ENCODE peak calls at places on chromosomes 6 and 20, in nine cellular contexts. W is mucosa of gallbladder, A is HT1080, T is T-cell, E is lung microvascular endothelial cell, S is BJ, B is HTR-8/SVneo, Z is astrocyte, C is T-helper 9 cell. O is an unnamed sample.

GRCh38 chr6:21533678-21534077 is 59.9 kb upstream of the SOX4 start:
- DNase-seq in C (no peak), A (peak; percentile 52), Z (peak; percentile 32), E (no peak), W (no peak), B (no peak), T (no peak), S (no peak), O (no peak)

GRCh38 chr20:23257848-23258746 is 92.5 kb upstream of the NXT1 start:
- DNase-seq in Z (peak; percentile 88), W (no peak), B (peak; percentile 57), C (no peak), T (no peak), S (peak; percentile 11), E (peak; percentile 96), A (peak; percentile 95), O (peak; percentile 89)

GRCh38 chr6:163943647-163944395 is 529.3 kb downstream of the QKI start:
- DNase-seq in E (peak; percentile 30), A (peak; percentile 19), W (no peak), T (no peak), Z (peak; percentile 47), S (no peak), B (no peak), C (no peak), O (peak; percentile 60)

GRCh38 chr6:155486795-155487294 is 31.2 kb upstream of the NOX3 start:
- DNase-seq in C (no peak), A (no peak), Z (no peak), S (no peak), E (no peak), T (no peak), B (no peak), W (no peak), O (no peak)

GRCh38 chr6:53313784-53314382 is 34.9 kb downstream of the ELOVL5 start:
- DNase-seq in S (no peak), W (no peak), Z (peak; percentile 79), B (no peak), E (no peak), A (no peak), C (no peak), T (no peak), O (no peak)

GRCh38 chr20:51797357-51798025 is 4.8 kb downstream of the SALL4 start:
- DNase-seq in C (no peak), S (no peak), A (no peak), E (no peak), Z (peak; percentile 11), T (no peak), B (no peak), W (no peak), O (peak; percentile 71)

GRCh38 chr6:93779086-93779858 is 359.9 kb upstream of the EPHA7 start:
- DNase-seq in W (peak; percentile 21), E (peak; percentile 18), B (no peak), A (no peak), T (no peak), S (no peak), C (no peak), Z (peak; percentile 20), O (peak; percentile 16)

GRCh38 chr20:19802492-19803158 is 44.6 kb downstream of the RIN2 start:
- DNase-seq in B (peak; percentile 18), E (no peak), W (peak; percentile 67), S (no peak), T (no peak), A (peak; percentile 69), Z (peak; percentile 44), C (no peak), O (peak; percentile 67)

GRCh38 chr6:2434116-2434515 is 188.7 kb upstream of the GMDS start:
- DNase-seq in C (no peak), E (no peak), W (no peak), T (no peak), S (no peak), Z (peak; percentile 6), A (peak; percentile 25), B (no peak), O (no peak)